ENCODE peak calls at places on chromosomes 3 and 15, in nine cellular contexts. One of them, this sample, is unnamed.

GRCh38 chr15:64095431-64095794 is 369 bp upstream of the SNX1 start:
- DNase-seq in occipital lobe: no peak
- DNase-seq in aorta: no peak
- DNase-seq in stimulated activated CD4-positive, alpha-beta T cell treated with anti-CD3 and anti-CD28 coated beads, Interleukin-15, amount 100 ng/mL, for 48 hours: no peak
- DNase-seq in sigmoid colon: no peak
- DNase-seq in astrocyte of the spinal cord: no peak
- DNase-seq in HuH-7: no peak
- DNase-seq in KG1: no peak
- DNase-seq in GM04504: no peak
- DNase-seq in this sample: no peak

GRCh38 chr3:94317054-94317453 is 254.2 kb downstream of the NSUN3 start:
- DNase-seq in KG1: no peak
- DNase-seq in occipital lobe: no peak
- DNase-seq in HuH-7: no peak
- DNase-seq in GM04504: no peak
- DNase-seq in stimulated activated CD4-positive, alpha-beta T cell treated with anti-CD3 and anti-CD28 coated beads, Interleukin-15, amount 100 ng/mL, for 48 hours: no peak
- DNase-seq in astrocyte of the spinal cord: no peak
- DNase-seq in sigmoid colon: no peak
- DNase-seq in aorta: no peak
- DNase-seq in this sample: no peak

GRCh38 chr15:31405200-31405929 is 78.7 kb downstream of the KLF13 start:
- DNase-seq in astrocyte of the spinal cord: no peak
- DNase-seq in aorta: no peak
- DNase-seq in sigmoid colon: no peak
- DNase-seq in occipital lobe: no peak
- DNase-seq in stimulated activated CD4-positive, alpha-beta T cell treated with anti-CD3 and anti-CD28 coated beads, Interleukin-15, amount 100 ng/mL, for 48 hours: no peak
- DNase-seq in KG1: peak
- DNase-seq in GM04504: no peak
- DNase-seq in HuH-7: no peak
- DNase-seq in this sample: no peak

GRCh38 chr3:133412511-133413165 is 12.8 kb downstream of the BFSP2 start:
- DNase-seq in GM04504: no peak
- DNase-seq in sigmoid colon: peak
- DNase-seq in aorta: peak
- DNase-seq in HuH-7: no peak
- DNase-seq in KG1: no peak
- DNase-seq in occipital lobe: no peak
- DNase-seq in stimulated activated CD4-positive, alpha-beta T cell treated with anti-CD3 and anti-CD28 coated beads, Interleukin-15, amount 100 ng/mL, for 48 hours: no peak
- DNase-seq in astrocyte of the spinal cord: peak
- DNase-seq in this sample: no peak

GRCh38 chr3:146131616-146132410 is 29.2 kb downstream of the PLOD2 start:
- DNase-seq in GM04504: peak
- DNase-seq in sigmoid colon: no peak
- DNase-seq in stimulated activated CD4-positive, alpha-beta T cell treated with anti-CD3 and anti-CD28 coated beads, Interleukin-15, amount 100 ng/mL, for 48 hours: no peak
- DNase-seq in astrocyte of the spinal cord: peak
- DNase-seq in aorta: no peak
- DNase-seq in occipital lobe: no peak
- DNase-seq in HuH-7: no peak
- DNase-seq in KG1: no peak
- DNase-seq in this sample: no peak

GRCh38 chr3:197555281-197556261 is at the start of gene BDH1:
- DNase-seq in sigmoid colon: no peak
- DNase-seq in occipital lobe: peak
- DNase-seq in GM04504: no peak
- DNase-seq in KG1: peak
- DNase-seq in aorta: peak
- DNase-seq in HuH-7: no peak
- DNase-seq in stimulated activated CD4-positive, alpha-beta T cell treated with anti-CD3 and anti-CD28 coated beads, Interleukin-15, amount 100 ng/mL, for 48 hours: peak
- DNase-seq in astrocyte of the spinal cord: no peak
- DNase-seq in this sample: peak

GRCh38 chr3:183212565-183212964 is 40.5 kb upstream of the B3GNT5 start:
- DNase-seq in occipital lobe: no peak
- DNase-seq in aorta: no peak
- DNase-seq in KG1: peak
- DNase-seq in stimulated activated CD4-positive, alpha-beta T cell treated with anti-CD3 and anti-CD28 coated beads, Interleukin-15, amount 100 ng/mL, for 48 hours: no peak
- DNase-seq in GM04504: no peak
- DNase-seq in HuH-7: no peak
- DNase-seq in astrocyte of the spinal cord: no peak
- DNase-seq in sigmoid colon: no peak
- DNase-seq in this sample: peak

GRCh38 chr3:165635791-165636681 is 201.2 kb downstream of the BCHE start:
- DNase-seq in KG1: no peak
- DNase-seq in stimulated activated CD4-positive, alpha-beta T cell treated with anti-CD3 and anti-CD28 coated beads, Interleukin-15, amount 100 ng/mL, for 48 hours: no peak
- DNase-seq in GM04504: no peak
- DNase-seq in occipital lobe: no peak
- DNase-seq in aorta: no peak
- DNase-seq in astrocyte of the spinal cord: peak
- DNase-seq in sigmoid colon: no peak
- DNase-seq in HuH-7: no peak
- DNase-seq in this sample: no peak

GRCh38 chr3:197956070-197956469 is 3.9 kb upstream of the LMLN start:
- DNase-seq in aorta: no peak
- DNase-seq in HuH-7: no peak
- DNase-seq in astrocyte of the spinal cord: no peak
- DNase-seq in stimulated activated CD4-positive, alpha-beta T cell treated with anti-CD3 and anti-CD28 coated beads, Interleukin-15, amount 100 ng/mL, for 48 hours: no peak
- DNase-seq in occipital lobe: no peak
- DNase-seq in GM04504: no peak
- DNase-seq in KG1: no peak
- DNase-seq in sigmoid colon: no peak
- DNase-seq in this sample: no peak

GRCh38 chr3:9316881-9317341 is 45.9 kb upstream of the THUMPD3 start:
- DNase-seq in GM04504: no peak
- DNase-seq in stimulated activated CD4-positive, alpha-beta T cell treated with anti-CD3 and anti-CD28 coated beads, Interleukin-15, amount 100 ng/mL, for 48 hours: no peak
- DNase-seq in aorta: no peak
- DNase-seq in astrocyte of the spinal cord: peak
- DNase-seq in KG1: no peak
- DNase-seq in HuH-7: no peak
- DNase-seq in occipital lobe: peak
- DNase-seq in sigmoid colon: peak
- DNase-seq in this sample: no peak

GRCh38 chr3:129961142-129961541 is 13.4 kb upstream of the TRH start:
- DNase-seq in astrocyte of the spinal cord: no peak
- DNase-seq in sigmoid colon: no peak
- DNase-seq in stimulated activated CD4-positive, alpha-beta T cell treated with anti-CD3 and anti-CD28 coated beads, Interleukin-15, amount 100 ng/mL, for 48 hours: no peak
- DNase-seq in aorta: no peak
- DNase-seq in HuH-7: no peak
- DNase-seq in occipital lobe: no peak
- DNase-seq in KG1: no peak
- DNase-seq in GM04504: no peak
- DNase-seq in this sample: no peak

GRCh38 chr15:48330045-48330840 is 986 bp upstream of the DUT start:
- DNase-seq in astrocyte of the spinal cord: peak
- DNase-seq in GM04504: no peak
- DNase-seq in HuH-7: no peak
- DNase-seq in aorta: no peak
- DNase-seq in KG1: no peak
- DNase-seq in occipital lobe: no peak
- DNase-seq in stimulated activated CD4-positive, alpha-beta T cell treated with anti-CD3 and anti-CD28 coated beads, Interleukin-15, amount 100 ng/mL, for 48 hours: no peak
- DNase-seq in sigmoid colon: no peak
- DNase-seq in this sample: no peak

GRCh38 chr3:53845103-53845880 is 927 bp downstream of the CHDH start:
- DNase-seq in stimulated activated CD4-positive, alpha-beta T cell treated with anti-CD3 and anti-CD28 coated beads, Interleukin-15, amount 100 ng/mL, for 48 hours: no peak
- DNase-seq in GM04504: no peak
- DNase-seq in aorta: peak
- DNase-seq in sigmoid colon: peak
- DNase-seq in HuH-7: peak
- DNase-seq in occipital lobe: no peak
- DNase-seq in KG1: no peak
- DNase-seq in astrocyte of the spinal cord: peak
- DNase-seq in this sample: no peak

GRCh38 chr15:39908186-39908585 is 11.9 kb downstream of the GPR176 start:
- DNase-seq in GM04504: peak
- DNase-seq in occipital lobe: peak
- DNase-seq in KG1: no peak
- DNase-seq in sigmoid colon: no peak
- DNase-seq in aorta: no peak
- DNase-seq in astrocyte of the spinal cord: peak
- DNase-seq in HuH-7: no peak
- DNase-seq in stimulated activated CD4-positive, alpha-beta T cell treated with anti-CD3 and anti-CD28 coated beads, Interleukin-15, amount 100 ng/mL, for 48 hours: no peak
- DNase-seq in this sample: no peak

GRCh38 chr15:74529911-74530310 is 11.1 kb upstream of the ARID3B start:
- DNase-seq in stimulated activated CD4-positive, alpha-beta T cell treated with anti-CD3 and anti-CD28 coated beads, Interleukin-15, amount 100 ng/mL, for 48 hours: no peak
- DNase-seq in KG1: no peak
- DNase-seq in aorta: no peak
- DNase-seq in occipital lobe: no peak
- DNase-seq in HuH-7: no peak
- DNase-seq in astrocyte of the spinal cord: peak
- DNase-seq in GM04504: no peak
- DNase-seq in sigmoid colon: no peak
- DNase-seq in this sample: no peak

GRCh38 chr15:93200448-93201226 is 111.6 kb upstream of the RGMA start:
- DNase-seq in astrocyte of the spinal cord: no peak
- DNase-seq in sigmoid colon: peak
- DNase-seq in GM04504: no peak
- DNase-seq in KG1: no peak
- DNase-seq in occipital lobe: no peak
- DNase-seq in stimulated activated CD4-positive, alpha-beta T cell treated with anti-CD3 and anti-CD28 coated beads, Interleukin-15, amount 100 ng/mL, for 48 hours: no peak
- DNase-seq in HuH-7: no peak
- DNase-seq in aorta: no peak
- DNase-seq in this sample: no peak

GRCh38 chr3:50442940-50443579 is 60.4 kb downstream of the CACNA2D2 start:
- DNase-seq in stimulated activated CD4-positive, alpha-beta T cell treated with anti-CD3 and anti-CD28 coated beads, Interleukin-15, amount 100 ng/mL, for 48 hours: no peak
- DNase-seq in aorta: no peak
- DNase-seq in occipital lobe: peak
- DNase-seq in GM04504: no peak
- DNase-seq in HuH-7: no peak
- DNase-seq in sigmoid colon: no peak
- DNase-seq in astrocyte of the spinal cord: no peak
- DNase-seq in KG1: no peak
- DNase-seq in this sample: no peak

GRCh38 chr3:137767146-137768020 is 3.3 kb downstream of the SOX14 start:
- DNase-seq in GM04504: no peak
- DNase-seq in stimulated activated CD4-positive, alpha-beta T cell treated with anti-CD3 and anti-CD28 coated beads, Interleukin-15, amount 100 ng/mL, for 48 hours: no peak
- DNase-seq in sigmoid colon: no peak
- DNase-seq in astrocyte of the spinal cord: no peak
- DNase-seq in aorta: no peak
- DNase-seq in HuH-7: no peak
- DNase-seq in occipital lobe: no peak
- DNase-seq in KG1: no peak
- DNase-seq in this sample: no peak

GRCh38 chr3:89276116-89276515 is 168.7 kb downstream of the EPHA3 start:
- DNase-seq in KG1: no peak
- DNase-seq in aorta: no peak
- DNase-seq in sigmoid colon: no peak
- DNase-seq in occipital lobe: no peak
- DNase-seq in HuH-7: no peak
- DNase-seq in stimulated activated CD4-positive, alpha-beta T cell treated with anti-CD3 and anti-CD28 coated beads, Interleukin-15, amount 100 ng/mL, for 48 hours: no peak
- DNase-seq in astrocyte of the spinal cord: no peak
- DNase-seq in GM04504: no peak
- DNase-seq in this sample: no peak

GRCh38 chr3:62169871-62170660 is 203.3 kb downstream of the FEZF2 start:
- DNase-seq in stimulated activated CD4-positive, alpha-beta T cell treated with anti-CD3 and anti-CD28 coated beads, Interleukin-15, amount 100 ng/mL, for 48 hours: no peak
- DNase-seq in sigmoid colon: no peak
- DNase-seq in KG1: no peak
- DNase-seq in HuH-7: no peak
- DNase-seq in astrocyte of the spinal cord: peak
- DNase-seq in occipital lobe: no peak
- DNase-seq in GM04504: no peak
- DNase-seq in aorta: no peak
- DNase-seq in this sample: no peak

GRCh38 chr3:124834723-124835718 is 52.1 kb downstream of the ITGB5 start:
- DNase-seq in occipital lobe: no peak
- DNase-seq in astrocyte of the spinal cord: peak
- DNase-seq in sigmoid colon: peak
- DNase-seq in stimulated activated CD4-positive, alpha-beta T cell treated with anti-CD3 and anti-CD28 coated beads, Interleukin-15, amount 100 ng/mL, for 48 hours: peak
- DNase-seq in aorta: no peak
- DNase-seq in GM04504: peak
- DNase-seq in KG1: peak
- DNase-seq in HuH-7: peak
- DNase-seq in this sample: no peak

GRCh38 chr15:74432271-74432967 is 1.3 kb downstream of the SEMA7A start:
- DNase-seq in HuH-7: no peak
- DNase-seq in GM04504: no peak
- DNase-seq in KG1: no peak
- DNase-seq in stimulated activated CD4-positive, alpha-beta T cell treated with anti-CD3 and anti-CD28 coated beads, Interleukin-15, amount 100 ng/mL, for 48 hours: no peak
- DNase-seq in astrocyte of the spinal cord: no peak
- DNase-seq in aorta: no peak
- DNase-seq in occipital lobe: no peak
- DNase-seq in sigmoid colon: no peak
- DNase-seq in this sample: no peak

GRCh38 chr3:139555249-139555648 is 15.7 kb upstream of the RBP1 start:
- DNase-seq in GM04504: no peak
- DNase-seq in sigmoid colon: no peak
- DNase-seq in occipital lobe: no peak
- DNase-seq in stimulated activated CD4-positive, alpha-beta T cell treated with anti-CD3 and anti-CD28 coated beads, Interleukin-15, amount 100 ng/mL, for 48 hours: no peak
- DNase-seq in HuH-7: no peak
- DNase-seq in KG1: no peak
- DNase-seq in aorta: no peak
- DNase-seq in astrocyte of the spinal cord: peak
- DNase-seq in this sample: no peak

GRCh38 chr3:42804831-42805821 is 836 bp upstream of the HIGD1A start:
- DNase-seq in stimulated activated CD4-positive, alpha-beta T cell treated with anti-CD3 and anti-CD28 coated beads, Interleukin-15, amount 100 ng/mL, for 48 hours: no peak
- DNase-seq in aorta: peak
- DNase-seq in occipital lobe: no peak
- DNase-seq in astrocyte of the spinal cord: peak
- DNase-seq in HuH-7: peak
- DNase-seq in sigmoid colon: peak
- DNase-seq in KG1: no peak
- DNase-seq in GM04504: no peak
- DNase-seq in this sample: no peak

GRCh38 chr15:31360843-31361763 is 34.5 kb downstream of the KLF13 start:
- DNase-seq in KG1: peak
- DNase-seq in GM04504: no peak
- DNase-seq in stimulated activated CD4-positive, alpha-beta T cell treated with anti-CD3 and anti-CD28 coated beads, Interleukin-15, amount 100 ng/mL, for 48 hours: no peak
- DNase-seq in astrocyte of the spinal cord: no peak
- DNase-seq in occipital lobe: no peak
- DNase-seq in sigmoid colon: no peak
- DNase-seq in aorta: no peak
- DNase-seq in HuH-7: no peak
- DNase-seq in this sample: peak